ENCODE peak calls at places on chromosomes 3 and 15, in six cellular contexts. M is NCI-H774; L is activated CD4-positive, alpha-beta T cell treated with anti-CD3 and anti-CD28 coated beads for 48 hours; S is AG09319; K is colonic mucosa; N is HTR-8/SVneo. H is an unnamed sample.

GRCh38 chr3:16534914-16535301 is 21.4 kb upstream of the RFTN1 start:
- DNase-seq in S (no peak), N (no peak), M (peak), L (no peak), K (no peak), H (no peak)

GRCh38 chr3:148694116-148694515 is 3.6 kb upstream of the AGTR1 start:
- DNase-seq in L (no peak), N (no peak), M (no peak), K (no peak), S (no peak), H (no peak)

GRCh38 chr15:101314726-101315125 is 19.7 kb upstream of the SNRPA1 start:
- DNase-seq in K (no peak), L (no peak), M (no peak), S (no peak), N (no peak), H (no peak)

GRCh38 chr15:91407237-91407889 is 307.3 kb downstream of the SV2B start:
- DNase-seq in N (no peak), L (no peak), M (peak), S (no peak), K (no peak), H (peak)

GRCh38 chr15:33026614-33027013 is 167.9 kb downstream of the FMN1 start:
- DNase-seq in K (peak), N (no peak), L (no peak), M (no peak), S (no peak), H (peak)

GRCh38 chr3:195203631-195204030 is 67.3 kb downstream of the XXYLT1 start:
- DNase-seq in M (no peak), N (no peak), L (no peak), S (no peak), K (no peak), H (no peak)

GRCh38 chr3:175865724-175866123 is 1006.6 kb downstream of the NAALADL2 start:
- DNase-seq in L (no peak), K (no peak), S (no peak), M (no peak), N (no peak), H (no peak)

GRCh38 chr3:175266993-175267960 is 408.1 kb downstream of the NAALADL2 start:
- DNase-seq in S (no peak), M (no peak), N (no peak), L (no peak), K (no peak), H (no peak)

GRCh38 chr3:143586565-143586964 is 261.7 kb downstream of the SLC9A9 start:
- DNase-seq in K (no peak), N (no peak), L (no peak), M (no peak), S (no peak), H (peak)

GRCh38 chr3:169362261-169362660 is 301.3 kb downstream of the MECOM start:
- DNase-seq in N (no peak), M (no peak), K (peak), L (no peak), S (no peak), H (peak)

GRCh38 chr3:63979093-63979492 is 44.2 kb downstream of the PSMD6 start:
- DNase-seq in L (no peak), K (no peak), M (no peak), N (no peak), S (no peak), H (peak)

GRCh38 chr15:70605606-70606410 is 157.6 kb downstream of the UACA start:
- DNase-seq in K (peak), N (no peak), M (no peak), S (peak), L (no peak), H (peak)

GRCh38 chr3:141331370-141332318 is 36.7 kb upstream of the ZBTB38 start:
- DNase-seq in N (peak), K (no peak), M (no peak), S (peak), L (no peak), H (peak)

GRCh38 chr15:26967719-26968269 is 3.2 kb upstream of the GABRG3 start:
- DNase-seq in M (no peak), S (no peak), L (no peak), K (no peak), N (no peak), H (no peak)

GRCh38 chr3:161049683-161050248 is 55.4 kb downstream of the B3GALNT1 start:
- DNase-seq in N (no peak), K (no peak), L (no peak), M (no peak), S (no peak), H (no peak)

GRCh38 chr3:51710631-51711351 is 3.9 kb downstream of the GRM2 start:
- DNase-seq in L (peak), S (no peak), K (no peak), M (no peak), N (no peak), H (no peak)

GRCh38 chr3:133388696-133389095 is 11.2 kb upstream of the BFSP2 start:
- DNase-seq in M (no peak), N (no peak), K (no peak), S (no peak), L (no peak), H (no peak)

GRCh38 chr3:140629351-140630137 is 48.3 kb upstream of the TRIM42 start:
- DNase-seq in M (no peak), L (no peak), N (peak), S (peak), K (no peak), H (no peak)

GRCh38 chr3:46829699-46830208 is 33.5 kb downstream of the MYL3 start:
- DNase-seq in N (no peak), L (peak), K (no peak), S (no peak), M (no peak), H (no peak)

GRCh38 chr3:186613637-186614265 is 891 bp downstream of the AHSG start:
- DNase-seq in S (no peak), L (no peak), K (no peak), N (no peak), M (no peak), H (no peak)

H was measured in small intestine.